ENCODE peak calls at places on chromosome 10, in ten cellular contexts. G is GM13977, V is cardiac fibroblast, J is mesothelial cell of epicardium, A is lower lobe of right lung, R is neural crest cell, I is pancreas, Q is fibroblast of mammary gland, Z is WTC11, M is ovary. W is an unnamed sample.

GRCh38 chr10:114758331-114758730 is 63.2 kb upstream of the FHIP2A start:
- DNase-seq in M (no peak), G (no peak), Q (no peak), I (no peak), V (no peak), J (no peak), A (no peak), Z (no peak), R (no peak), W (no peak)

GRCh38 chr10:71368639-71369038 is 28.1 kb upstream of the CDH23 start:
- DNase-seq in M (no peak), R (no peak), A (no peak), I (no peak), V (no peak), Z (no peak), J (no peak), G (no peak), Q (no peak), W (no peak)

GRCh38 chr10:24681476-24682088 is 42.1 kb downstream of the ARHGAP21 start:
- DNase-seq in Z (no peak), Q (no peak), G (no peak), A (no peak), R (no peak), J (no peak), I (no peak), V (no peak), M (no peak), W (no peak)

GRCh38 chr10:124125305-124126116 is 32.1 kb upstream of the CHST15 start:
- DNase-seq in A (no peak), M (no peak), Z (peak), I (no peak), R (no peak), G (no peak), J (no peak), Q (no peak), V (peak), W (no peak)

GRCh38 chr10:89644967-89645741 is at the start of gene PANK1:
- DNase-seq in R (peak), M (peak), I (peak), Q (peak), Z (peak), J (peak), G (peak), V (peak), A (peak), W (peak)

GRCh38 chr10:8088504-8088903 is 34.0 kb downstream of the GATA3 start:
- DNase-seq in A (no peak), M (no peak), R (no peak), Z (no peak), J (no peak), G (peak), Q (no peak), I (no peak), V (no peak), W (peak)

GRCh38 chr10:98344589-98345038 is 70.4 kb downstream of the PYROXD2 start:
- DNase-seq in Q (peak), Z (no peak), V (peak), G (no peak), R (no peak), I (peak), J (no peak), A (peak), M (peak), W (no peak)

GRCh38 chr10:31143331-31143935 is 111.8 kb upstream of the ZNF438 start:
- DNase-seq in A (no peak), R (no peak), V (no peak), I (no peak), J (no peak), G (no peak), M (no peak), Z (no peak), Q (no peak), W (no peak)

GRCh38 chr10:3782456-3783312 is 2.3 kb downstream of the KLF6 start:
- DNase-seq in R (no peak), G (peak), J (no peak), A (peak), M (peak), I (peak), V (peak), Q (peak), Z (no peak), W (peak)
- TF ChIP-seq CTCF in R (no peak), G (no peak), J (no peak), A (no peak), M (peak), I (no peak), V (no peak), Q (no peak), Z (no peak), W (no peak)

GRCh38 chr10:10235003-10235402 is 782.7 kb upstream of the CELF2 start:
- DNase-seq in R (no peak), J (no peak), G (no peak), I (no peak), Z (no peak), Q (peak), V (no peak), A (no peak), M (no peak), W (no peak)

DNA sequence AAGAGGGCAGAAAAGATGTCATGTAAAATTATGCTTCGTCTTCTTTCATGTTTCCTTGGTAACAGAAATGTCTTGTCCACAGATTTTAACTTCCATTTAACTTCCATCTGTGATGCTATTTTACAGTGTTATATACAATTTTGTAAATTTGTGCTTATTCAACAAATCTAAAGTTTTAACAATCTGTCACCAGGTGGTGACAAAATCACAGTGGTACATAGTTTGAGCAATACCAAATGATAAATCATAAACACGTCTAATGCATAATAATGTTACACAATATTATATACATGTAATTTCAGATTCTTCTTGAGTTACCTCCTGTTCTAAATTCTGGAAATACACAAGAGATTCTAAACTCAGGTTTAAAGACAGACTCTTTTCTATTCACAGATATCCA is 784.4 kb upstream of the CELF2 start:
- DNase-seq in M (no peak), J (no peak), R (no peak), Q (peak), I (no peak), A (no peak), Z (no peak), V (peak), G (no peak), W (no peak)
- TF ChIP-seq CTCF in M (no peak), J (no peak), R (no peak), Q (no peak), I (no peak), A (no peak), Z (no peak), V (no peak), G (no peak), W (no peak)

GRCh38 chr10:43420369-43421200 is 11.6 kb upstream of the HNRNPF start:
- DNase-seq in I (peak), G (peak), J (peak), R (peak), Q (peak), V (peak), M (peak), A (peak), Z (peak), W (peak)
- TF ChIP-seq CTCF in I (no peak), G (peak), J (no peak), R (no peak), Q (no peak), V (no peak), M (no peak), A (peak), Z (no peak), W (peak)

GRCh38 chr10:78165617-78166016 is 132.0 kb downstream of the RPS24 start:
- DNase-seq in I (no peak), M (no peak), Z (peak), G (no peak), V (no peak), R (no peak), J (no peak), A (no peak), Q (no peak), W (no peak)
- TF ChIP-seq CTCF in I (no peak), M (no peak), Z (no peak), G (no peak), V (no peak), R (peak), J (no peak), A (no peak), Q (no peak), W (no peak)

GRCh38 chr10:130074639-130075038 is 36.0 kb downstream of the C10orf143 start:
- DNase-seq in G (no peak), I (no peak), Q (no peak), J (no peak), A (no peak), V (no peak), Z (no peak), M (no peak), R (no peak), W (no peak)
- TF ChIP-seq CTCF in G (no peak), I (no peak), Q (peak), J (no peak), A (no peak), V (no peak), Z (no peak), M (no peak), R (no peak), W (no peak)

GRCh38 chr10:119644215-119644826 is 6.9 kb upstream of the BAG3 start:
- DNase-seq in G (no peak), I (no peak), V (no peak), Q (peak), Z (peak), A (no peak), R (peak), J (no peak), M (no peak), W (no peak)
- TF ChIP-seq CTCF in G (no peak), I (no peak), V (peak), Q (peak), Z (peak), A (no peak), R (peak), J (no peak), M (no peak), W (no peak)

GRCh38 chr10:82378146-82378545 is 503.2 kb downstream of the NRG3 start:
- DNase-seq in J (no peak), A (no peak), Z (no peak), M (no peak), R (no peak), Q (peak), G (no peak), I (peak), V (peak), W (no peak)

GRCh38 chr10:82383350-82383749 is 508.4 kb downstream of the NRG3 start:
- DNase-seq in Q (no peak), J (no peak), A (no peak), Z (no peak), V (no peak), R (no peak), G (no peak), M (no peak), I (no peak), W (no peak)

GRCh38 chr10:82377608-82378007 is 502.6 kb downstream of the NRG3 start:
- DNase-seq in G (peak), A (no peak), Z (peak), M (no peak), R (no peak), V (peak), J (no peak), I (no peak), Q (peak), W (no peak)
- TF ChIP-seq CTCF in G (peak), A (peak), Z (no peak), M (no peak), R (peak), V (peak), J (no peak), I (no peak), Q (peak), W (no peak)